ENCODE peak calls at places on chromosomes 5 and 9, in eight cellular contexts. K is SK-N-SH, T is tibial artery, B is gastrocnemius medialis, V is cardiac muscle cell, H is tibial nerve, P is breast epithelium, A is Karpas-422. Z is an unnamed sample.
A peak's percentile ranks its signal among the peaks of the same experiment; 100 is the strongest.

GRCh38 chr9:77751341-77752091 is 103.4 kb upstream of the GNA14 start:
- DNase-seq in K (peak; percentile 72), T (no peak), B (no peak), V (peak; percentile 65), H (no peak), P (no peak), A (peak; percentile 89), Z (no peak)

GRCh38 chr9:106861585-106862114 is 1.3 kb upstream of the ZNF462 start:
- DNase-seq in K (peak; percentile 43), T (no peak), B (no peak), V (no peak), H (no peak), P (no peak), A (no peak), Z (no peak)

GRCh38 chr9:107539427-107540154 is 50.0 kb upstream of the KLF4 start:
- DNase-seq in K (no peak), T (peak; percentile 71), B (peak; percentile 62), V (peak; percentile 5), H (peak; percentile 20), P (no peak), A (no peak), Z (no peak)

GRCh38 chr9:106717686-106718085 is 145.3 kb upstream of the ZNF462 start:
- DNase-seq in K (no peak), T (no peak), B (no peak), V (peak; percentile 21), H (no peak), P (no peak), A (no peak), Z (no peak)

GRCh38 chr9:12813960-12814876 is 39.4 kb downstream of the LURAP1L start:
- DNase-seq in K (peak; percentile 59), T (peak; percentile 81), B (peak; percentile 56), V (no peak), H (peak; percentile 26), P (peak; percentile 44), A (no peak), Z (peak; percentile 19)

GRCh38 chr5:124315746-124316415 is 430.6 kb downstream of the ZNF608 start:
- DNase-seq in K (no peak), T (no peak), B (no peak), V (no peak), H (no peak), P (no peak), A (no peak), Z (no peak)

GRCh38 chr9:120571443-120572257 is 8.3 kb downstream of the CDK5RAP2 start:
- DNase-seq in K (peak; percentile 36), T (peak; percentile 82), B (peak; percentile 84), V (no peak), H (no peak), P (peak; percentile 83), A (no peak), Z (peak; percentile 21)

GRCh38 chr9:91734371-91734981 is 215.6 kb downstream of the ROR2 start:
- DNase-seq in K (peak; percentile 88), T (no peak), B (peak; percentile 56), V (peak; percentile 72), H (peak; percentile 66), P (no peak), A (peak; percentile 69), Z (no peak)

GRCh38 chr5:175464414-175465233 is 13.7 kb upstream of the SFXN1 start:
- DNase-seq in K (peak; percentile 62), T (no peak), B (no peak), V (peak; percentile 65), H (no peak), P (no peak), A (peak; percentile 85), Z (no peak)

GRCh38 chr9:4855861-4856260 is 63.1 kb downstream of the RCL1 start:
- DNase-seq in K (peak; percentile 76), T (peak; percentile 85), B (no peak), V (no peak), H (peak; percentile 16), P (no peak), A (no peak), Z (no peak)

GRCh38 chr5:83076742-83077661 is at the start of the genes TMEM167A and XRCC4:
- DNase-seq in K (peak; percentile 85), T (peak; percentile 98), B (peak; percentile 97), V (peak; percentile 99), H (peak; percentile 92), P (peak; percentile 97), A (peak; percentile 99), Z (peak; percentile 94)

GRCh38 chr5:139650689-139651501 is 2.7 kb downstream of the CXXC5 start:
- DNase-seq in K (peak; percentile 79), T (peak; percentile 91), B (peak; percentile 97), V (peak; percentile 85), H (no peak), P (no peak), A (no peak), Z (no peak)

GRCh38 chr9:129473523-129474244 is 147.2 kb downstream of the C9orf50 start:
- DNase-seq in K (no peak), T (peak; percentile 92), B (peak; percentile 27), V (no peak), H (no peak), P (peak; percentile 86), A (no peak), Z (no peak)

GRCh38 chr5:143056792-143057579 is 286.8 kb downstream of the ARHGAP26 start:
- DNase-seq in K (no peak), T (no peak), B (peak; percentile 59), V (no peak), H (no peak), P (no peak), A (no peak), Z (no peak)

GRCh38 chr5:143055596-143056330 is 285.6 kb downstream of the ARHGAP26 start:
- DNase-seq in K (no peak), T (no peak), B (no peak), V (no peak), H (no peak), P (no peak), A (no peak), Z (no peak)

GRCh38 chr5:143059355-143059754 is 289.2 kb downstream of the ARHGAP26 start:
- DNase-seq in K (no peak), T (no peak), B (no peak), V (no peak), H (no peak), P (no peak), A (no peak), Z (no peak)

GRCh38 chr5:143056331-143056689 is 286.1 kb downstream of the ARHGAP26 start:
- DNase-seq in K (no peak), T (no peak), B (no peak), V (no peak), H (no peak), P (no peak), A (no peak), Z (no peak)

GRCh38 chr5:143057580-143057999 is 287.4 kb downstream of the ARHGAP26 start:
- DNase-seq in K (no peak), T (no peak), B (peak; percentile 67), V (no peak), H (no peak), P (no peak), A (no peak), Z (no peak)
- H3K4me3 ChIP-seq in K (no peak overlapping the region), T (no peak overlapping the region), B (peak overlapping the region; percentile 15), V (no peak overlapping the region), H (no peak overlapping the region), P (no peak overlapping the region), A (no peak overlapping the region), Z (no peak overlapping the region)

GRCh38 chr5:150189728-150190502 is at the start of gene SLC6A7:
- DNase-seq in K (peak; percentile 84), T (no peak), B (no peak), V (peak; percentile 50), H (no peak), P (no peak), A (no peak), Z (no peak)

GRCh38 chr5:150190503-150190973 is 676 bp downstream of the SLC6A7 start:
- DNase-seq in K (no peak), T (no peak), B (no peak), V (no peak), H (no peak), P (no peak), A (no peak), Z (no peak)

GRCh38 chr5:150192462-150192861 is 2.6 kb downstream of the SLC6A7 start:
- DNase-seq in K (no peak), T (no peak), B (no peak), V (no peak), H (no peak), P (no peak), A (no peak), Z (no peak)

GRCh38 chr5:150188146-150188842 is 1.6 kb upstream of the SLC6A7 start:
- DNase-seq in K (no peak), T (no peak), B (peak; percentile 77), V (no peak), H (no peak), P (no peak), A (no peak), Z (no peak)

DNA sequence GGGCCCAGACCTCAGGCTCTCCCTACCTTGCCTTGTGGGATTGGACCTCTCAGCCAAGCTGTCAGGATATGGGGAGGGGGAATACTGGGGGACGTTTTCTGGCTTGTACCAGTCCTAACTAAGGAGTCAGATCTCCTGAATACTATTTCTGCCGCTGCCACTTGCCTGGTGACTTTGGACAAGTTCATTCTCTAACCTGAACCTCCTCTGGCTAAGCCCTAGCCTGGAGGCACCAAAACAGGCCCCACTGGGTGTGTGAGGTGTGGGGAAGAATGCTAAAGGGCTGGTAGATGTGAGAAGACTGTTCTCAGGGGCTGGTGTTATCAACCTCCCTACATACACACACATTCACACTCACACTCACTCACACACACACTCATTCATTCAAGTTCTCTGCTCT is 1.1 kb downstream of the SLC6A7 start:
- DNase-seq in K (no peak), T (no peak), B (no peak), V (no peak), H (no peak), P (no peak), A (no peak), Z (no peak)
- H3K27me3 ChIP-seq in K (peaks cover 39% of the 10 kb centered on the region), T (no peaks in the 10 kb centered on the region), B (peaks cover 4% of the 10 kb centered on the region), V (peaks cover 67% of the 10 kb centered on the region), H (no peaks in the 10 kb centered on the region), P (peaks cover 27% of the 10 kb centered on the region), A (no peaks in the 10 kb centered on the region), Z (no peaks in the 10 kb centered on the region)

GRCh38 chr5:137867664-137868063 is at the start of gene MYOT:
- DNase-seq in K (no peak), T (no peak), B (peak; percentile 78), V (no peak), H (no peak), P (no peak), A (no peak), Z (no peak)
- H3K4me1 ChIP-seq in K (no peaks in the 10 kb centered on the region), T (no peaks in the 10 kb centered on the region), B (peaks cover 21% of the 10 kb centered on the region), V (no peaks in the 10 kb centered on the region), H (no peaks in the 10 kb centered on the region), P (no peaks in the 10 kb centered on the region), A (peaks cover 3% of the 10 kb centered on the region), Z (no peaks in the 10 kb centered on the region)

GRCh38 chr5:100826133-100826532 is 76.9 kb downstream of the ST8SIA4 start:
- DNase-seq in K (no peak), T (no peak), B (no peak), V (no peak), H (no peak), P (no peak), A (peak; percentile 59), Z (no peak)

GRCh38 chr5:100824635-100825034 is 78.4 kb downstream of the ST8SIA4 start:
- DNase-seq in K (no peak), T (no peak), B (no peak), V (no peak), H (no peak), P (no peak), A (no peak), Z (no peak)

GRCh38 chr5:100828756-100829342 is 74.2 kb downstream of the ST8SIA4 start:
- DNase-seq in K (peak; percentile 2), T (no peak), B (no peak), V (no peak), H (no peak), P (no peak), A (no peak), Z (no peak)

GRCh38 chr5:100827481-100827889 is 75.6 kb downstream of the ST8SIA4 start:
- DNase-seq in K (no peak), T (no peak), B (no peak), V (no peak), H (no peak), P (no peak), A (peak; percentile 92), Z (no peak)

GRCh38 chr5:100828071-100828689 is 74.9 kb downstream of the ST8SIA4 start:
- DNase-seq in K (no peak), T (no peak), B (no peak), V (no peak), H (no peak), P (no peak), A (peak; percentile 78), Z (no peak)
- H3K4me3 ChIP-seq in K (no peak overlapping the region), T (no peak overlapping the region), B (no peak overlapping the region), V (no peak overlapping the region), H (no peak overlapping the region), P (no peak overlapping the region), A (peak overlapping the region; percentile 45), Z (no peak overlapping the region)

Z was measured in thoracic aorta.